ENCODE peak calls at places on chromosomes 2 and 18, in seven cellular contexts. S, T, U, O, C, N and J are unnamed samples.
A peak's percentile ranks its signal among the peaks of the same experiment; 100 is the strongest.

GRCh38 chr2:240964854-240965295 is 33.5 kb upstream of the SNED1 start:
- DNase-seq in S (no peak), T (no peak), U (no peak), O (no peak), C (no peak), N (no peak), J (no peak)

GRCh38 chr2:176234966-176235365 is 34.3 kb upstream of the MTX2 start:
- DNase-seq in S (no peak), T (no peak), U (no peak), O (no peak), C (no peak), N (no peak), J (no peak)

GRCh38 chr18:48942554-48943261 is 8.1 kb downstream of the SMAD7 start:
- DNase-seq in S (peak; percentile 96), T (peak; percentile 91), U (no peak), O (no peak), C (no peak), N (no peak), J (no peak)

GRCh38 chr2:180662555-180662954 is 317.9 kb upstream of the UBE2E3 start:
- DNase-seq in S (no peak), T (no peak), U (no peak), O (no peak), C (no peak), N (no peak), J (no peak)

GRCh38 chr2:96253006-96253405 is 12.8 kb downstream of the TMEM127 start:
- DNase-seq in S (peak; percentile 43), T (no peak), U (no peak), O (no peak), C (no peak), N (no peak), J (no peak)

GRCh38 chr2:233007739-233008138 is 5.3 kb downstream of the NGEF start:
- DNase-seq in S (no peak), T (no peak), U (no peak), O (no peak), C (no peak), N (no peak), J (no peak)

GRCh38 chr2:96631804-96632435 is 6.2 kb downstream of the KANSL3 start:
- DNase-seq in S (peak; percentile 16), T (no peak), U (no peak), O (no peak), C (no peak), N (no peak), J (no peak)

GRCh38 chr2:13968811-13969210 is 663.7 kb upstream of the LRATD1 start:
- DNase-seq in S (no peak), T (no peak), U (no peak), O (no peak), C (no peak), N (no peak), J (no peak)

GRCh38 chr2:190121971-190122370 is 59.4 kb upstream of the MSTN start:
- DNase-seq in S (peak; percentile 24), T (peak; percentile 23), U (no peak), O (peak; percentile 9), C (no peak), N (peak; percentile 30), J (no peak)

GRCh38 chr2:143575340-143575739 is 446.1 kb downstream of the ARHGAP15 start:
- DNase-seq in S (no peak), T (peak; percentile 7), U (no peak), O (no peak), C (no peak), N (no peak), J (no peak)

GRCh38 chr2:189056200-189057106 is 82.3 kb downstream of the COL3A1 start:
- DNase-seq in S (no peak), T (no peak), U (no peak), O (no peak), C (no peak), N (no peak), J (no peak)

GRCh38 chr2:232889876-232890401 is 19.9 kb downstream of the SNORC start:
- DNase-seq in S (no peak), T (no peak), U (no peak), O (no peak), C (no peak), N (no peak), J (no peak)

GRCh38 chr2:160309585-160309984 is 109.5 kb upstream of the ITGB6 start:
- DNase-seq in S (no peak), T (no peak), U (no peak), O (no peak), C (no peak), N (no peak), J (no peak)

DNA sequence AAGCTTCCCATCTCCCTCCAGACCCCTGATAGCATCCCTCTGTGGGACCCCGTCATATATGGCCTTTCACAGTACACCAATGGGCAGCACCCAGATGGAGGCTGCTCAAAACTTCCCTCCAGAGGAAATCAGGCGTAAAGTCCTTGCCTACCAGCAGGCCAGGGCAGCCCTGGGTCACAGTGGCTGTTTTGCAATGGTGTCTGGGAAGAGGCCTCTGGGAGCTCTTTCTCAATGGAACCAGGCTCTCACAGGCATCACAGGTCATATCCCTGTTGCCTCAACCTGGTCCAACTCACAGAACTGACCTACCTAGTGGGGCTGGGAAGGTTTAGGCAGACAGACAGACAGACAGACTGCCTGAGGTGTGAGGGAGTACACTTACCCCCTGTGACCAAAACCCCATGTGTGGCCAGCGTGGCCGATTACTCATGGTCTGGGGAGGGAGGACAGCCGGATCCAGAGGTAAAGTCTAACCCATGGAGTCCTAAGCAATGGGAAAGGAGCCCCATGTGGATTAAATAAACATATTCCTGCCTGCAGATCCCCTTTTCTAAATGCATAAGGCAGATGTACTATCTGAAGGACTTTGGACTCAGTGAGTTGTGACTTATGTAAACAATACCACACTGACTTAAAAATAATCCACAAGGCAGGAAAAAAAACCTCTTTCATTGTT is 58.2 kb downstream of the BCL2L11 start:
- DNase-seq in S (peak; percentile 94), T (no peak), U (no peak), O (no peak), C (no peak), N (no peak), J (no peak)
- TF ChIP-seq JUND in S (no peak), T (no peak), U (no peak), O (no peak), C (no peak), N (no peak), J (no peak)

GRCh38 chr2:19478441-19478840 is 120.0 kb upstream of the OSR1 start:
- DNase-seq in S (no peak), T (no peak), U (no peak), O (no peak), C (no peak), N (no peak), J (no peak)
- TF ChIP-seq JUND in S (no peak), T (no peak), U (no peak), O (no peak), C (no peak), N (no peak), J (no peak)

GRCh38 chr18:9413586-9413985 is 61.7 kb upstream of the RALBP1 start:
- DNase-seq in S (no peak), T (no peak), U (no peak), O (no peak), C (no peak), N (no peak), J (no peak)

GRCh38 chr18:9418047-9418690 is 57.1 kb upstream of the RALBP1 start:
- DNase-seq in S (no peak), T (no peak), U (no peak), O (no peak), C (no peak), N (peak; percentile 41), J (no peak)

GRCh38 chr18:9421096-9421495 is 54.2 kb upstream of the RALBP1 start:
- DNase-seq in S (no peak), T (no peak), U (no peak), O (no peak), C (no peak), N (no peak), J (no peak)

GRCh38 chr18:9419956-9420631 is 55.2 kb upstream of the RALBP1 start:
- DNase-seq in S (no peak), T (no peak), U (no peak), O (no peak), C (no peak), N (no peak), J (no peak)

DNA sequence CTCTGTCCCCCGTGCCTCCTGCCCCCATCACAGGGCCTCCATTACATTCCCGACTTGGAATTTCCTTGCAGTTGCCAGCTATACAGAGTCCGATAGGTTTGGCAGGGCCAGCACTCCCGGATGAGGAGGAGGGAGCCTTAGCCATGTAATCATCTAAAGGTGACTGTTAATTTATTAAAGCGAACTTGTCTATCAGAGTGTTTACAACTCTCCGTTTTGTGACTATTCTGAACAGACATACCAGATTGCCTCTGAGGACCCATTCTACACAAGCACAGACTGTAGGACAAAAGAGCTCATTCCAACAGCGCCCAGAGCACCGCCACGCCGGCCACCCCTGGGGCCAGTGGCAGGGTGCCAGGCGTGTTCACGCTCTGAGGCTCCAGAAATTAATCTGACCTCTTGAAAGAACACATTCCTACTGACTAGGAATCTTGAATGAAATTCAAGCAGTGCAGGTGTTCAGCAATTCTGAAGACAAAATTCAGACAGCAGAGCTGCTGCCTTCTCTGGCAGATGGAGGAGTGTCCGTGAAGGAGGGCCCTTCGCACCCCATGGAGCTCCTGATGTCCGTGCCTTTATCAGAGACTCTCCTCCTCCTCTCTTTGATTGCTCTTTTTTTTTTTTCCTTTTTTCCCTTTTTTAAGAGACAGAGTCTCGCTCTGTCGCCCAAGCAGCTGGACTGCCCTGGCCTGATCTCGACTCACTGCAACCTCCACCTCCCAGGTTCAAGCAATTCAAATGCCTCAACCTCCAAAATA is 58.1 kb upstream of the RALBP1 start:
- DNase-seq in S (no peak), T (no peak), U (no peak), O (no peak), C (no peak), N (no peak), J (peak; percentile 45)
- TF ChIP-seq JUND in S (no peak), T (no peak), U (no peak), O (no peak), C (no peak), N (no peak), J (no peak)

DNA sequence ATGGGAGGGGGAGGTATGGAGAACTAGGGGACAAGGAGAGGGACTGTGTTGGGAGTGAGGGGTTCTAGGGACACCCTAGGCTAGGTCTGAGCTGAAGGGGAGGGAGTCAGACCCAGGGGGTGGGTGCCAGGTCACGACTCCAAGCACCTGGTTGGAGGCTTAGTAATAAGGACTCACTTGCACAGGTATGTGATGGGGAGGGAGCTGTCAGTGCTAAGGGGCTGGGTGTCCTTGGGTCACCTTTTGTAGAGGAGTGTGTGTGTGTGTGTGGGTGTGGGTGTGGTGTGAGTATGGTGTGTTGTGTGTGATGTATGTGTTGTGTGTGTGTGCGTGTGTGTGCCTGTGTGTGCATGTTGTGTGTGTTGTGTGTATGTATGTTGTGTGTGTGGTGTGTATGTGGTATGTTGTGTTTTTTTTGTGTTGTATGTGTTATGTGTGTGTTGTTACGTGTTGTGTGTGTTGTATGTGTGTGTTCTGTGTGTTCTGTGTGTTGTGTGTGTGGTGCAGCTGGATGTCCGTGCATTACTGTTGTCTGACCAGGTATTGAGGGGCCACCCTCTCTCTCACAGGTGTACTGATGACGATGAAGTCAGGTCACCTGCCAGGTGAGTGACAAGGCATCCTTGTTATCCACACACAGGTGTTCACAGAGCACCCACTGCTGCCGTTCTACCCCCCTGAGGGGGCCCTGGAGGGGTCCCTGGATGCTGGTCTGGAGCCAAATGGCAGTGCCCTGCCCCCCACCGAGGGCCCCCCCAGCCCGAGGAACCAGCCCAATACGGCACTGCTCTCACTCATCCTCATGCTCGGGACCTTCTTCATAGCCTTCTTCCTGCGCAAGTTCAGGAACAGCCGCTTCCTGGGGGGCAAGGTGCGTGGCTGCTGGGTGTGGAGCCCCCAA is 9.8 kb downstream of the SLC4A3 start:
- DNase-seq in S (no peak), T (no peak), U (no peak), O (no peak), C (no peak), N (no peak), J (no peak)
- TF ChIP-seq JUND in S (no peak), T (no peak), U (no peak), O (no peak), C (no peak), N (no peak), J (no peak)